ENCODE peak calls at places on chromosome 10, in ten cellular contexts. J is keratinocyte, P is Panc1, R is tibial artery, F is fibroblast of lung, T is psoas muscle, O is NT2/D1, E is heart left ventricle, X is prostate gland, Y is Peyer's patch. G is an unnamed sample.

GRCh38 chr10:76282122-76283030 is 851.0 kb downstream of the LRMDA start:
- DNase-seq in E (no peak), T (no peak), F (peak; percentile 77), O (no peak), J (no peak), R (no peak), X (no peak), Y (no peak), P (no peak), G (no peak)

GRCh38 chr10:110600487-110601101 is 33.1 kb downstream of the SMC3 start:
- DNase-seq in J (peak; percentile 41), P (peak; percentile 57), O (peak; percentile 51), F (peak; percentile 52), R (no peak), X (no peak), E (no peak), T (no peak), Y (no peak), G (peak; percentile 45)

GRCh38 chr10:4532467-4532866 is 293.5 kb upstream of the AKR1E2 start:
- DNase-seq in T (no peak), P (no peak), F (peak; percentile 64), X (no peak), J (no peak), E (no peak), Y (no peak), O (no peak), R (no peak), G (no peak)

GRCh38 chr10:47111329-47111862 is 188.6 kb upstream of the GDF10 start:
- DNase-seq in E (no peak), J (no peak), F (no peak), O (no peak), X (no peak), P (no peak), R (no peak), Y (no peak), T (no peak), G (no peak)

GRCh38 chr10:35632027-35632426 is 10.1 kb downstream of the FZD8 start:
- DNase-seq in O (no peak), T (no peak), R (no peak), X (no peak), P (no peak), E (no peak), J (no peak), Y (no peak), F (no peak), G (no peak)

GRCh38 chr10:130884456-130884855 is 427.1 kb downstream of the TCERG1L start:
- DNase-seq in F (no peak), T (no peak), Y (no peak), O (no peak), X (no peak), E (no peak), P (no peak), J (no peak), R (peak; percentile 21), G (no peak)

GRCh38 chr10:43398939-43399871 is 9.8 kb downstream of the HNRNPF start:
- DNase-seq in T (no peak), R (no peak), J (no peak), Y (peak; percentile 68), E (no peak), F (peak; percentile 77), O (no peak), X (no peak), P (no peak), G (no peak)

GRCh38 chr10:10872035-10872673 is 145.5 kb upstream of the CELF2 start:
- DNase-seq in R (no peak), O (no peak), Y (no peak), X (no peak), F (peak; percentile 98), T (no peak), P (no peak), J (no peak), E (no peak), G (peak; percentile 9)

GRCh38 chr10:121362026-121362425 is 236.2 kb downstream of the FGFR2 start:
- DNase-seq in Y (no peak), R (no peak), X (peak; percentile 81), E (no peak), J (no peak), F (no peak), P (no peak), O (no peak), T (no peak), G (no peak)

GRCh38 chr10:17851611-17852010 is 42.5 kb downstream of the MRC1 start:
- DNase-seq in T (peak; percentile 70), Y (peak; percentile 51), X (no peak), O (no peak), P (no peak), R (peak; percentile 77), J (no peak), F (no peak), E (peak; percentile 80), G (no peak)

GRCh38 chr10:87659571-87660483 is at the start of gene PAPSS2:
- DNase-seq in T (peak; percentile 70), O (no peak), Y (peak; percentile 71), P (no peak), R (peak; percentile 81), X (peak; percentile 5), E (peak; percentile 86), F (peak; percentile 76), J (no peak), G (no peak)

GRCh38 chr10:60310746-60311145 is 78.9 kb downstream of the ANK3 start:
- DNase-seq in J (no peak), Y (no peak), T (no peak), P (no peak), E (no peak), R (no peak), X (no peak), O (no peak), F (no peak), G (no peak)

DNA sequence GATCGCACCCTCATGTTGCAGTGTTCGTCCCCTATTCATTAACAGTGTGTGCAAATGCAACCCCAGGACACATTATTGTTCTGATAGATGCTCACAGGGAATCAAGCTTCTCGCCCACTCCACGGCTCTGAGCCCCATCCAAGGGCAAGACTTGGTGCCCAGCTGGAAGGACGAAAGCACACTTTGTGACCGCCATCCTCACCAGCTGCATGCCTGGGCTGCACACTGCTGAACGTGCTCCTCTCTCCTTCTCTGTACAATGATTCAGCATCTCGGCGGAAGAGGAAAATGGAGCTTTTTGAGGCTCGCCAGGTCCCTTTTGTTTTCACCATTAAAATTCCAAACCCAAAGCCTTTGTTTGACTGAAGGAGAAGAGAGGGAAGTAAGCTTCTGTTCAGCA is 41.9 kb downstream of the MKI67 start:
- DNase-seq in E (no peak), O (no peak), Y (peak; percentile 34), R (peak; percentile 35), J (no peak), X (no peak), F (no peak), P (no peak), T (no peak), G (no peak)
- H3K36me3 ChIP-seq in E (peaks cover 12% of the 10 kb centered on the region), O (no peaks in the 10 kb centered on the region), Y (no peaks in the 10 kb centered on the region), R (no peaks in the 10 kb centered on the region), J (peaks cover 29% of the 10 kb centered on the region), X (no peaks in the 10 kb centered on the region), F (no peaks in the 10 kb centered on the region), P (no peaks in the 10 kb centered on the region), T (no peaks in the 10 kb centered on the region), G (no peaks in the 10 kb centered on the region)

DNA sequence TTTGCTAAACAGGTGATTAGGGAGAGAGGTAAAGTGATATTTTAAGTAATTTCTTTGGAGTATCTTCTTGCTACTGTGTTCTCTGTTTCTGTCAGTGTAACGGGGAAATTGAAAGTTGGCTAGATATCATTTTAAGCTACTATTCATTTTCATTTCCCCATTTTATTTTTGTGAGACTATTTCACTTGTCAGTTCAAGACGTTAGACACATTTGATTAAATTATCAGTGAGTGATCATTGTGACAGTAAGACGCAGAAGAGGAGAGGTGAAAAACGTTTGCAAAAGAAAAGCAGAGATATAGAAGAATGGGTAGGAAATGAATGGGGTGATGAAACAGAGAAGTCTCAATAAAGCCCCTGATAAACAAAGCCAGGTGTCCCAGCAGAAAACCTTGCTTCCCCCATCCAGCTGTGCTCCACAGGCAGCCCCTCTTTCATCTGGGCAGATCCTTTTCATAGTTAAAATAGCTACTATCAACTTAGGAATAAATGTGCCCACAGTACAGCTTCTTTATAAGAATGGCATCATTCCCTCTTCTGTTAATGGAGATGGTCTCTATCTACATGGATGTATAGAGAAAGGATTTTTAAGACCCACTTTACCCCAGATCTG is 137.9 kb upstream of the ITGB1 start:
- DNase-seq in T (no peak), F (no peak), E (no peak), Y (no peak), P (no peak), R (no peak), X (no peak), J (no peak), O (no peak), G (no peak)
- H3K4me1 ChIP-seq in T (no peaks in the 10 kb centered on the region), F (no peaks in the 10 kb centered on the region), E (no peaks in the 10 kb centered on the region), Y (no peaks in the 10 kb centered on the region), P (no peaks in the 10 kb centered on the region), R (no peaks in the 10 kb centered on the region), X (no peaks in the 10 kb centered on the region), J (peaks cover 3% of the 10 kb centered on the region), O (no peaks in the 10 kb centered on the region), G (no peaks in the 10 kb centered on the region)

GRCh38 chr10:100923580-100923979 is 10.8 kb downstream of the SLF2 start:
- DNase-seq in X (no peak), Y (no peak), E (no peak), R (no peak), O (no peak), T (no peak), F (peak; percentile 54), J (no peak), P (no peak), G (no peak)
- H3K36me3 ChIP-seq in X (peaks cover 5% of the 10 kb centered on the region), Y (no peaks in the 10 kb centered on the region), E (peaks cover 64% of the 10 kb centered on the region), R (peaks cover 88% of the 10 kb centered on the region), O (peaks cover 52% of the 10 kb centered on the region), T (peaks cover 8% of the 10 kb centered on the region), F (peaks cover 8% of the 10 kb centered on the region), J (peaks cover 20% of the 10 kb centered on the region), P (peaks cover 62% of the 10 kb centered on the region), G (peaks cover 6% of the 10 kb centered on the region)

DNA sequence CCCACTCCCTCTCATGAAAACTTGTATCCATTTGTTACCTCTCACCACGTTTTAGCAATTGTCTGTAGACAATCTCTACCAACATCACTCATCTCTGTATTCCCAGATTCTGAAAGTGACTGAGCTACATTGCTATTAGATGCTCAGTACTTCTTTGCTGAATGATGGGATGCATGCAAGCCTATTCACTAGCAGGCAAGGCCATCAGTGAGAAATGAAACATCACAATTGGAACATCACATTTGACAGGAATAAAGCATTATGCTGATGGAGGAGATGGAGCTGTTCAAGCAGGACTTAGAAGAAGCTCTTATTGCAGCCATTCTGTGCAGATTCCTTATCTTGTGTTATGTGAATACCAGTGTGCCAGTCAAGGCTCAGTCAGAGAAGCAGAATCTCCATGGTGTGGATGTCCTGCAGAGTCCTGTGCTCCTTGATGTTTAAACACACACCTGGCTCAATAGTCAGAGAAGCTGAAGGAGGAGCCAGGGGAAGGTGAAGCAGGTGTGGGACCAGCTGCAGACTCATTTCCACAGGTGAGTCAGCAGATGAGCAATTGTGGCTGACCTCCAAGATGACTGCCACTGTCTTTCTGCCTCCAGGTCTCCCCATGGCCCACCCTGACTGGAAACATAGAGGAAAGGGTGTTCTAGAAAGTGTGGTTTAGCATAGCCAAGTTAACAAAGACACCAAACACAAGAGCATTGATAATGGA is 965.5 kb downstream of the GRID1 start:
- DNase-seq in P (no peak), R (no peak), X (no peak), J (peak; percentile 42), F (no peak), Y (no peak), E (no peak), T (no peak), O (no peak), G (no peak)
- H3K4me1 ChIP-seq in P (no peaks in the 10 kb centered on the region), R (no peaks in the 10 kb centered on the region), X (no peaks in the 10 kb centered on the region), J (peaks cover 12% of the 10 kb centered on the region), F (no peaks in the 10 kb centered on the region), Y (no peaks in the 10 kb centered on the region), E (no peaks in the 10 kb centered on the region), T (no peaks in the 10 kb centered on the region), O (no peaks in the 10 kb centered on the region), G (no peaks in the 10 kb centered on the region)

G was measured in iPS DF 6.9.